ENCODE peak calls at places on chromosomes 1 and 21, in four cellular contexts. K is CD8-positive, alpha-beta memory T cell; F is MG63; C is uterus. S is an unnamed sample.

GRCh38 chr21:26781331-26781730 is 63.9 kb downstream of the ADAMTS1 start:
- DNase-seq in K (no peak), F (no peak), C (no peak), S (no peak)

GRCh38 chr1:2228684-2229031 is 539 bp downstream of the SKI start:
- DNase-seq in K (no peak), F (no peak), C (no peak), S (no peak)

GRCh38 chr1:228986093-228986904 is 251.0 kb downstream of the RHOU start:
- DNase-seq in K (no peak), F (peak; percentile 70), C (peak; percentile 55), S (no peak)

GRCh38 chr1:116997011-116997410 is 4.5 kb upstream of the CD101 start:
- DNase-seq in K (no peak), F (no peak), C (no peak), S (no peak)

GRCh38 chr1:194024659-194025058 is 838.2 kb upstream of the B3GALT2 start:
- DNase-seq in K (no peak), F (no peak), C (no peak), S (no peak)

GRCh38 chr1:245051349-245052221 is 103.2 kb upstream of the KIF26B start:
- DNase-seq in K (no peak), F (no peak), C (no peak), S (no peak)

GRCh38 chr1:204888294-204888693 is 17.6 kb downstream of the NFASC start:
- DNase-seq in K (no peak), F (no peak), C (no peak), S (no peak)

GRCh38 chr1:99808391-99809115 is 41.6 kb upstream of the AGL start:
- DNase-seq in K (no peak), F (peak; percentile 33), C (peak; percentile 71), S (peak; percentile 91)

GRCh38 chr1:66769512-66770229 is 17.4 kb downstream of the DYNLT5 start:
- DNase-seq in K (no peak), F (no peak), C (no peak), S (no peak)

GRCh38 chr1:40450491-40451237 is 388 bp downstream of the ZFP69B start:
- DNase-seq in K (peak; percentile 65), F (peak; percentile 9), C (no peak), S (peak; percentile 45)

GRCh38 chr1:51285055-51285454 is 45.3 kb downstream of the TTC39A start:
- DNase-seq in K (no peak), F (no peak), C (no peak), S (no peak)

GRCh38 chr1:58809327-58810040 is 25.6 kb upstream of the JUN start:
- DNase-seq in K (no peak), F (no peak), C (peak; percentile 32), S (peak; percentile 29)

GRCh38 chr1:76390451-76390850 is 315.9 kb downstream of the ST6GALNAC3 start:
- DNase-seq in K (no peak), F (peak; percentile 33), C (no peak), S (no peak)

GRCh38 chr1:64357376-64357775 is 112.6 kb upstream of the CACHD1 start:
- DNase-seq in K (no peak), F (no peak), C (no peak), S (no peak)

GRCh38 chr1:85322655-85323054 is 46.2 kb upstream of the BCL10 start:
- DNase-seq in K (no peak), F (no peak), C (no peak), S (no peak)

GRCh38 chr1:236425031-236425663 is 31.1 kb downstream of the EDARADD start:
- DNase-seq in K (no peak), F (no peak), C (no peak), S (no peak)

GRCh38 chr1:170247751-170248521 is 102.2 kb downstream of the NTMT2 start:
- DNase-seq in K (no peak), F (no peak), C (no peak), S (no peak)

GRCh38 chr1:244083544-244083943 is 32.5 kb downstream of the ZBTB18 start:
- DNase-seq in K (no peak), F (no peak), C (no peak), S (no peak)

GRCh38 chr1:51222136-51222787 is 13.8 kb upstream of the RNF11 start:
- DNase-seq in K (no peak), F (no peak), C (no peak), S (no peak)

GRCh38 chr1:186828612-186829542 is at the start of gene PLA2G4A:
- DNase-seq in K (no peak), F (peak; percentile 48), C (peak; percentile 57), S (no peak)

GRCh38 chr1:245416771-245417170 is 262.0 kb downstream of the KIF26B start:
- DNase-seq in K (no peak), F (no peak), C (no peak), S (no peak)

GRCh38 chr1:22291926-22292788 is 149.3 kb upstream of the WNT4 start:
- DNase-seq in K (no peak), F (no peak), C (no peak), S (no peak)

DNA sequence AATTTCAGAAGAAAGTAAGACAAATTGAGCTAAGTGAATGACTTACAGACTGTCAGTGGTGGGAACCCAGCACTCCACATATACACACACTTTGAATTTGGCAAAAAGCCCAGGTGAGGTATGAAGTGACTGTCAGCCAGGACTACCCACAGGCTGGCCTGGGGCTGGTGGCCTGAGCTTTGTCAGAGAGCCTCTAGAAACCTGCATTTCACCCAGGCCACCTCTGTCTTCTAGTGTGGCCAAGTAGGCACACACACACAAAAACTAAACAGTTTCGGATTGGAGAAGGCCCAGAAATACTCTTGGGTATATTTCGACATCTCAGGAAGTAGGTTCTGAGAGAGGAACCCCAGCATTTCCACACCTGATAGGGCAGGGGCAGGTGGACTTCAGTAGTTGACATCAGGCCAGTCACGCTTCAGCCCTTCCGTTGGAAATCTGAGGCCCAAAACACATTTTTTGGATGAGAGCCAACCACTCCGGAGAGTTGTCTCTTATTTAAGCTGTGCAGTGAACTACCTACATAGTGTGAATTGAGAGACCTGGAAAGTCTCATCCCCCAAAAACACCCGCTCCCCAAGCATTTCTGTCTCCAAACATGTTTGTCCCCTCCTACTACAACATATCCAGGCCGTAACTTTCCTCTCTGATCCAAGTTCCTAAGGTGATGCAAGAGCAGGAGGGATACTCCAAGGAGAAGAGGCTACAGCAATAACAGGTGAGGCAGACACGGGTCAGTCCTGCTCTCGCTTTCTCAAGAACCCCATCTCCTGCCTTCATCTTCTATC is 167.2 kb upstream of the PROX1 start:
- DNase-seq in K (no peak), F (no peak), C (no peak), S (no peak)
- H3K9me3 ChIP-seq in K (no peaks in the 10 kb centered on the region), F (no peaks in the 10 kb centered on the region), C (no peaks in the 10 kb centered on the region), S (peaks cover 4% of the 10 kb centered on the region)

GRCh38 chr1:163974120-163974519 is 584.9 kb upstream of the PBX1 start:
- DNase-seq in K (no peak), F (no peak), C (no peak), S (no peak)
- H3K9me3 ChIP-seq in K (no peaks in the 10 kb centered on the region), F (no peaks in the 10 kb centered on the region), C (no peaks in the 10 kb centered on the region), S (no peaks in the 10 kb centered on the region)

GRCh38 chr1:232748910-232749368 is 56.3 kb upstream of the MAP10 start:
- DNase-seq in K (no peak), F (no peak), C (no peak), S (no peak)

GRCh38 chr1:232744847-232745246 is 60.4 kb upstream of the MAP10 start:
- DNase-seq in K (no peak), F (no peak), C (no peak), S (no peak)

GRCh38 chr1:232743999-232744398 is 61.2 kb upstream of the MAP10 start:
- DNase-seq in K (no peak), F (no peak), C (no peak), S (no peak)
- H3K9me3 ChIP-seq in K (peaks cover 1% of the 10 kb centered on the region), F (no peaks in the 10 kb centered on the region), C (no peaks in the 10 kb centered on the region), S (peaks cover 27% of the 10 kb centered on the region)

GRCh38 chr1:158969166-158969565 is 37.8 kb downstream of the PYHIN1 start:
- DNase-seq in K (no peak), F (no peak), C (no peak), S (no peak)
- H3K9me3 ChIP-seq in K (peaks cover 5% of the 10 kb centered on the region), F (no peaks in the 10 kb centered on the region), C (no peaks in the 10 kb centered on the region), S (no peaks in the 10 kb centered on the region)

GRCh38 chr1:46485564-46486431 is 3.8 kb upstream of the DMBX1 start:
- DNase-seq in K (no peak), F (no peak), C (no peak), S (no peak)
- H3K9me3 ChIP-seq in K (no peaks in the 10 kb centered on the region), F (no peaks in the 10 kb centered on the region), C (no peaks in the 10 kb centered on the region), S (no peaks in the 10 kb centered on the region)

GRCh38 chr1:62405247-62405646 is 31.6 kb upstream of the USP1 start:
- DNase-seq in K (no peak), F (no peak), C (no peak), S (no peak)
- H3K9me3 ChIP-seq in K (no peaks in the 10 kb centered on the region), F (no peaks in the 10 kb centered on the region), C (no peaks in the 10 kb centered on the region), S (no peaks in the 10 kb centered on the region)

GRCh38 chr1:192277635-192278034 is 39.2 kb upstream of the RGS21 start:
- DNase-seq in K (no peak), F (no peak), C (no peak), S (no peak)

GRCh38 chr1:192274588-192274987 is 42.2 kb upstream of the RGS21 start:
- DNase-seq in K (no peak), F (no peak), C (no peak), S (no peak)

GRCh38 chr1:192270398-192270797 is 46.4 kb upstream of the RGS21 start:
- DNase-seq in K (no peak), F (no peak), C (no peak), S (no peak)

DNA sequence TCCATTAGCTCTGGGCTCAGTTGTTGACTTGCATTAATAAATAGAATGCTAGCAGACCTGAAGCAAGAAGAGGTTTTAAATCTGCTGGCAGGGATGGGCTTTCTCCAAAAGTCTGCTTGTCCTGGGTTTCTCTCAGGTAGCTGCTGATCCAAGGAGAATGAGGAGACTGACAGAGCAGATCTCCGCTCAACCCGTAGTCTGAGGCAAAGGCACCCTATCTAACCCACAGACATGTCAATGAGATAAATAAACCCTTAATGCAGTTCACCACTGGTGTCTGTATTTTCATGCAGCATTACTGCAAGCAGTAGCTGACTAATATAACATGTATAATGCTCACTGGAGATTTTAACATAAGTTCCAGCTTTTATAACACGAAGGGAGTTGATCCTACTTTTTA is 44.1 kb upstream of the RGS21 start:
- DNase-seq in K (no peak), F (no peak), C (no peak), S (no peak)
- H3K9me3 ChIP-seq in K (no peaks in the 10 kb centered on the region), F (no peaks in the 10 kb centered on the region), C (no peaks in the 10 kb centered on the region), S (no peaks in the 10 kb centered on the region)

DNA sequence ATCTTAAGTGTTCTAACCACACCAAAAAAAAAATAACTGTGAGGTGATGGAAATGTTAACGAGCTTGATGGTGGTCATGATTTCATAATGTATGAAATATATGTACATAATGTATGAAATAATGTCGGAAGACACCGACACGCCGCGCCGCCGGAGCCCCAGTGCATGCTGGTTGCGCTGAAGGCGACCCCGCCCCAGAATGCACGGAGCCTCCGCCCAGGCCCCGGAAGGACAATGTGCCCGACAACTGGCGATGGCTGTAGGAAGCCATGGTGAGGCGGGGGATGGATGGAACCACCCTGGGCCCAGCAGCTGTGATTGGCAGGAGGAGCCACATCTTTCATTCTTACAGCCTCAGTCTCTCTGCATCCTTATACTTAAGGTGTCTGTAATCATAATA is 7.4 kb downstream of the OR2T10 start:
- DNase-seq in K (no peak), F (no peak), C (no peak), S (no peak)
- H3K9me3 ChIP-seq in K (no peaks in the 10 kb centered on the region), F (peaks cover 2% of the 10 kb centered on the region), C (no peaks in the 10 kb centered on the region), S (peaks cover 6% of the 10 kb centered on the region)

S was measured in AG04450.